ENCODE peak calls at places on chromosome 6, in five cellular contexts. One of them, this sample, is unnamed.

GRCh38 chr6:125924697-125925358 is 31.7 kb upstream of the HINT3 start:
- DNase-seq in IMR-90: no peak
- DNase-seq in H7: no peak
- DNase-seq in heart right ventricle: no peak
- DNase-seq in HCT116: no peak
- DNase-seq in this sample: no peak

GRCh38 chr6:21593412-21593926 is at the start of gene SOX4:
- DNase-seq in IMR-90: peak
- DNase-seq in HCT116: peak
- DNase-seq in heart right ventricle: peak
- DNase-seq in H7: peak
- DNase-seq in this sample: peak

GRCh38 chr6:40379811-40380210 is 207.4 kb downstream of the LRFN2 start:
- DNase-seq in HCT116: no peak
- DNase-seq in H7: no peak
- DNase-seq in IMR-90: no peak
- DNase-seq in heart right ventricle: no peak
- DNase-seq in this sample: no peak

GRCh38 chr6:109892451-109893435 is 85.4 kb upstream of the GPR6 start:
- DNase-seq in H7: peak
- DNase-seq in HCT116: peak
- DNase-seq in heart right ventricle: no peak
- DNase-seq in IMR-90: no peak
- DNase-seq in this sample: no peak

GRCh38 chr6:12590901-12591300 is 125.7 kb upstream of the PHACTR1 start:
- DNase-seq in heart right ventricle: no peak
- DNase-seq in HCT116: no peak
- DNase-seq in H7: no peak
- DNase-seq in IMR-90: no peak
- DNase-seq in this sample: no peak

GRCh38 chr6:126374372-126374771 is 34.5 kb downstream of the CENPW start:
- DNase-seq in HCT116: no peak
- DNase-seq in H7: no peak
- DNase-seq in heart right ventricle: no peak
- DNase-seq in IMR-90: no peak
- DNase-seq in this sample: no peak

GRCh38 chr6:109484161-109484560 is 1.1 kb upstream of the ZBTB24 start:
- DNase-seq in heart right ventricle: no peak
- DNase-seq in IMR-90: no peak
- DNase-seq in H7: no peak
- DNase-seq in HCT116: no peak
- DNase-seq in this sample: no peak

GRCh38 chr6:142946181-142946923 is 1.4 kb upstream of the HIVEP2 start:
- DNase-seq in HCT116: peak
- DNase-seq in IMR-90: peak
- DNase-seq in heart right ventricle: peak
- DNase-seq in H7: peak
- DNase-seq in this sample: peak

GRCh38 chr6:128474481-128474880 is 45.9 kb downstream of the PTPRK start:
- DNase-seq in heart right ventricle: no peak
- DNase-seq in H7: no peak
- DNase-seq in HCT116: no peak
- DNase-seq in IMR-90: peak
- DNase-seq in this sample: no peak

GRCh38 chr6:127518212-127518709 is 874 bp downstream of the MTCL3 start:
- DNase-seq in IMR-90: no peak
- DNase-seq in H7: peak
- DNase-seq in heart right ventricle: no peak
- DNase-seq in HCT116: no peak
- DNase-seq in this sample: no peak

GRCh38 chr6:14452567-14453527 is 335.3 kb downstream of the CD83 start:
- DNase-seq in H7: no peak
- DNase-seq in HCT116: no peak
- DNase-seq in IMR-90: no peak
- DNase-seq in heart right ventricle: no peak
- DNase-seq in this sample: no peak

GRCh38 chr6:157845493-157846259 is 22.6 kb downstream of the SNX9 start:
- DNase-seq in IMR-90: peak
- DNase-seq in HCT116: no peak
- DNase-seq in heart right ventricle: no peak
- DNase-seq in H7: no peak
- DNase-seq in this sample: no peak
- H3K4me3 ChIP-seq in IMR-90: no peak
- H3K4me3 ChIP-seq in HCT116: no peak
- H3K4me3 ChIP-seq in heart right ventricle: no peak
- H3K4me3 ChIP-seq in H7: no peak
- H3K4me3 ChIP-seq in this sample: no peak

DNA sequence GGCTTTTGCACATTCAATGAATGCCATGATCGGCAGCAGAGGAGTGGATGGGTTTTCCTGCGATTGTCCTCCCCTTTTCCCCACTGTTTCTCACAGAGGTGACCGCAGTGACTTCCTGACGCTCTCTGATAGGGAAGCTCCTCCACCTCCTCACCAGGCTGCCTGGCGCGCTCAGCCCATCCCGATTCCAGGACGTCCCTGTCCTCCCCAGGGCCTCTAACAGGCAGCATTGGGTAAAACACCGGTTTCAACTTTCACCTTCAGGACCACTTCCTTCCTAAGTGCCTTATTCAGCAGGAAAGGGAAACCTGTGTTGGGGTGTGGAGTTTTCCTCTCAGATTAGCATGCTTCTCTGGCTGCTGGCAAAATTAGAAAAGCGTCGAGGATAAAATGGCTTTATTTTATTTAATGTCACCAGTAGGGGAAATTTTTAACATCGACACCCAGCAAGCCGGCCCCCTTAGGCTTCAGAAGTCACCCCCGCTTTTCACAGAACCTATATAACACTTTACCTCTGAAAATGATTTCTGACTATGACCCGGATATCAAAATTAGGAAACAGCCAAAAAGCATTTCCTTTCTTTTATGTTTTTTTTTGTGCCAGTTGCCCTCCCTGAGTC is 570.4 kb upstream of the GJE1 start:
- DNase-seq in heart right ventricle: peak
- DNase-seq in H7: peak
- DNase-seq in IMR-90: no peak
- DNase-seq in HCT116: no peak
- DNase-seq in this sample: no peak
- H3K4me3 ChIP-seq in heart right ventricle: peak
- H3K4me3 ChIP-seq in H7: no peak
- H3K4me3 ChIP-seq in IMR-90: peak
- H3K4me3 ChIP-seq in HCT116: no peak
- H3K4me3 ChIP-seq in this sample: peak

GRCh38 chr6:29655658-29656057 is 1.2 kb upstream of the MOG start:
- DNase-seq in H7: no peak
- DNase-seq in HCT116: no peak
- DNase-seq in heart right ventricle: no peak
- DNase-seq in IMR-90: no peak
- DNase-seq in this sample: no peak

GRCh38 chr6:29652198-29652584 is 4.7 kb upstream of the MOG start:
- DNase-seq in HCT116: no peak
- DNase-seq in IMR-90: no peak
- DNase-seq in heart right ventricle: no peak
- DNase-seq in H7: no peak
- DNase-seq in this sample: no peak

GRCh38 chr6:29651413-29652197 is 5.3 kb upstream of the MOG start:
- DNase-seq in heart right ventricle: no peak
- DNase-seq in H7: peak
- DNase-seq in IMR-90: peak
- DNase-seq in HCT116: peak
- DNase-seq in this sample: no peak

GRCh38 chr6:29656157-29656556 is 735 bp upstream of the MOG start:
- DNase-seq in IMR-90: no peak
- DNase-seq in HCT116: no peak
- DNase-seq in heart right ventricle: no peak
- DNase-seq in H7: no peak
- DNase-seq in this sample: no peak

GRCh38 chr6:29653452-29654038 is 3.3 kb upstream of the MOG start:
- DNase-seq in HCT116: peak
- DNase-seq in heart right ventricle: no peak
- DNase-seq in H7: peak
- DNase-seq in IMR-90: peak
- DNase-seq in this sample: no peak
- H3K4me3 ChIP-seq in HCT116: no peak
- H3K4me3 ChIP-seq in heart right ventricle: no peak
- H3K4me3 ChIP-seq in H7: no peak
- H3K4me3 ChIP-seq in IMR-90: no peak
- H3K4me3 ChIP-seq in this sample: no peak

GRCh38 chr6:136037246-136037884 is 185.9 kb downstream of the PDE7B start:
- DNase-seq in heart right ventricle: no peak
- DNase-seq in IMR-90: peak
- DNase-seq in H7: no peak
- DNase-seq in HCT116: no peak
- DNase-seq in this sample: no peak

GRCh38 chr6:136039185-136039584 is 187.7 kb downstream of the PDE7B start:
- DNase-seq in heart right ventricle: no peak
- DNase-seq in HCT116: no peak
- DNase-seq in IMR-90: peak
- DNase-seq in H7: no peak
- DNase-seq in this sample: no peak

GRCh38 chr6:136038531-136038930 is 187.0 kb downstream of the PDE7B start:
- DNase-seq in HCT116: no peak
- DNase-seq in IMR-90: no peak
- DNase-seq in H7: no peak
- DNase-seq in heart right ventricle: no peak
- DNase-seq in this sample: no peak

GRCh38 chr6:136036601-136037000 is 185.1 kb downstream of the PDE7B start:
- DNase-seq in heart right ventricle: no peak
- DNase-seq in H7: no peak
- DNase-seq in IMR-90: no peak
- DNase-seq in HCT116: no peak
- DNase-seq in this sample: no peak

GRCh38 chr6:136037885-136038460 is 186.5 kb downstream of the PDE7B start:
- DNase-seq in heart right ventricle: peak
- DNase-seq in IMR-90: peak
- DNase-seq in HCT116: no peak
- DNase-seq in H7: no peak
- DNase-seq in this sample: no peak
- H3K4me3 ChIP-seq in heart right ventricle: peak
- H3K4me3 ChIP-seq in IMR-90: peak
- H3K4me3 ChIP-seq in HCT116: no peak
- H3K4me3 ChIP-seq in H7: no peak
- H3K4me3 ChIP-seq in this sample: peak

GRCh38 chr6:11218477-11218826 is 14.0 kb downstream of the NEDD9 start:
- DNase-seq in heart right ventricle: no peak
- DNase-seq in HCT116: no peak
- DNase-seq in IMR-90: no peak
- DNase-seq in H7: no peak
- DNase-seq in this sample: no peak

GRCh38 chr6:11217360-11218076 is 14.9 kb downstream of the NEDD9 start:
- DNase-seq in heart right ventricle: no peak
- DNase-seq in HCT116: no peak
- DNase-seq in H7: no peak
- DNase-seq in IMR-90: no peak
- DNase-seq in this sample: no peak

GRCh38 chr6:11221623-11222384 is 10.7 kb downstream of the NEDD9 start:
- DNase-seq in IMR-90: no peak
- DNase-seq in H7: no peak
- DNase-seq in HCT116: no peak
- DNase-seq in heart right ventricle: no peak
- DNase-seq in this sample: no peak

GRCh38 chr6:11218077-11218392 is 14.4 kb downstream of the NEDD9 start:
- DNase-seq in HCT116: no peak
- DNase-seq in H7: no peak
- DNase-seq in IMR-90: no peak
- DNase-seq in heart right ventricle: no peak
- DNase-seq in this sample: no peak

DNA sequence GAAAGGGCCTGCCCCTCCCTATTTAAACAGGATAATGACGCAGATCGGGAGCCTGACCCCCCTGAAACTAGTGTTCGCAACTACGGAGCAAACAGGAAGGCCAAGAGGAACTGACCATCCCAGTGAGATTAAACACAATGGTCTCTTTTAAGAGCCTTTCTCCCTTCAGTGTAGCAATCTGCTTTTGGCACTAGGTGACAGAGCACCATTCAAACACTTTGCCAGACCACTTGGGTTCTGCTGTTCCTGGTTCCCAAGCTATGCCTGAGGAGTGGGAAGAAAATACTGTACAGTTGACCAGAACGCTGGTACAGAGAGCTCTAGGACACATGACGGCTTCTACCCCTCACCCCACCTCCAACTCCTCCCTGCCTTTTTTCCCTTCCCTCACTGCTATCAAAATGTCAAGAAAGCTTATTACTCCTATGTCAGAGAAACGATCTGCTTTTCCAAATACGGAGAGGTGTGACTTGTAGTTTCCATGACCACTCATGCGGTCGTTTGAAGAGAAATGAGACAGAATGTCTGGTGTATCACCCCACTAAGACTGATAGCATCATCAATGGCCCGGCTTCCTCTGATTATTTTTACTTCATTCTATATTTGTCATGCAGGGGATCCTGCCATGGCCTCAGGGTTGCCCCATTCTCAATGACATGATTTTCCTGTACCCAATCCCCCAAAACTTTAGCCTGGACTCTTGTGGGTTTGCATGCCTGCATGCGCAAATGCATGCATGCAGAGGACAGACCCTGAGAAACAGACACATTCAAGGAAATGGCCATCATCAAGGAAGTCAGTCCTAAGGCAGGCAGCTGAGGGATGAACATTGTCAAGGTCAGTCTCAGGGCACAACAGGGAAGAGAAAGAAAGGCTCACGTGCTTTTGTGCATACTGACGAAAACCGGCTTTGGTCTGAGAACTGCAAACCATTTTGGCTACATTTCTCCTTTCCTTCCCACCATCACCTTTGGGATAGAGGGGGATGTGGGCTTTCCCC is 13.3 kb downstream of the NEDD9 start:
- DNase-seq in H7: no peak
- DNase-seq in heart right ventricle: peak
- DNase-seq in HCT116: no peak
- DNase-seq in IMR-90: no peak
- DNase-seq in this sample: no peak
- H3K4me3 ChIP-seq in H7: no peak
- H3K4me3 ChIP-seq in heart right ventricle: peak
- H3K4me3 ChIP-seq in HCT116: no peak
- H3K4me3 ChIP-seq in IMR-90: no peak
- H3K4me3 ChIP-seq in this sample: no peak